ENCODE peak calls at places on chromosomes 13 and 19, in five cellular contexts. N is cardiac muscle cell, U is heart left ventricle, Y is A549, E is GM12878. T is an unnamed sample.

GRCh38 chr13:36084131-36084530 is 47.1 kb downstream of the DCLK1 start:
- DNase-seq in Y (no peak), E (no peak), N (no peak), U (no peak), T (no peak)

GRCh38 chr19:55528030-55528801 is 8.7 kb downstream of the SBK2 start:
- DNase-seq in E (no peak), N (no peak), Y (no peak), U (no peak), T (peak; percentile 64)

GRCh38 chr13:71611292-71611691 is 255.7 kb downstream of the DACH1 start:
- DNase-seq in E (no peak), Y (no peak), U (no peak), N (no peak), T (no peak)

GRCh38 chr13:45374917-45375316 is 33.9 kb upstream of the TPT1 start:
- DNase-seq in Y (no peak), E (no peak), U (no peak), N (no peak), T (no peak)

GRCh38 chr13:98509271-98510155 is 67.4 kb downstream of the STK24 start:
- DNase-seq in E (peak; percentile 79), Y (peak; percentile 28), N (no peak), U (no peak), T (peak; percentile 26)

GRCh38 chr13:51148952-51149573 is 38.0 kb upstream of the C13orf42 start:
- DNase-seq in E (no peak), U (no peak), N (peak; percentile 76), Y (no peak), T (no peak)

GRCh38 chr13:27991881-27992280 is 3.4 kb upstream of the URAD start:
- DNase-seq in E (no peak), U (no peak), Y (no peak), N (no peak), T (no peak)

GRCh38 chr19:42143341-42144234 is 11.3 kb upstream of the POU2F2 start:
- DNase-seq in E (no peak), N (peak; percentile 85), Y (no peak), U (no peak), T (no peak)

GRCh38 chr19:57271280-57271679 is 9.0 kb upstream of the ZNF460 start:
- DNase-seq in Y (no peak), E (no peak), N (no peak), U (no peak), T (no peak)

GRCh38 chr19:57262044-57262443 is 18.2 kb upstream of the ZNF460 start:
- DNase-seq in Y (no peak), E (no peak), U (no peak), N (no peak), T (no peak)

GRCh38 chr19:57263244-57263643 is 17.0 kb upstream of the ZNF460 start:
- DNase-seq in E (no peak), U (no peak), Y (no peak), N (no peak), T (no peak)

GRCh38 chr19:57269515-57270250 is 10.6 kb upstream of the ZNF460 start:
- DNase-seq in Y (no peak), U (no peak), N (no peak), E (peak; percentile 60), T (no peak)

DNA sequence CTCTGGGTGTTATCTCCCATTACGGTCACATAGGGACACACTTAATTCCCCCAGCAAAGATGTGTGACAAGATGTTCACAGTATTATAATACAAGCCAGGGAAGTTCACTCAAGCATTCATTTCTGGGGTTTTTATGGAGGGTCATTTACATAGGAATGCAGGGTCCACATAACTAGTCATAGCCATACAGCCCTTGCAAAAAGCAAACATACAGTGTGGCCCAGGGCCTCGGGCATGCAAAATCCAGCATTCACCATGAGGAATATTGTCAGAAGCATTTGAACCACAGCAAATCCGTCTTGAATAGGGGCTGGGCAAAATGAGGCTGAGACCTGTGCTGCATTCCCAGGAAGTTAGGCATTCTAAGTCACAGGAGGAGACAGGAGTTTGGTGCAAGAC is 13.0 kb upstream of the ZNF460 start:
- DNase-seq in E (no peak), N (no peak), Y (no peak), U (no peak), T (no peak)
- H3K27ac ChIP-seq in E (no peak overlapping the region), N (no peak overlapping the region), Y (no peak overlapping the region), U (no peak overlapping the region), T (no peak overlapping the region)

GRCh38 chr19:32364040-32364439 is 18.6 kb downstream of the ZNF507 start:
- DNase-seq in Y (no peak), N (no peak), U (no peak), E (no peak), T (no peak)

GRCh38 chr19:32363632-32364031 is 18.2 kb downstream of the ZNF507 start:
- DNase-seq in U (no peak), Y (no peak), N (no peak), E (no peak), T (no peak)

GRCh38 chr19:32362318-32362691 is 16.9 kb downstream of the ZNF507 start:
- DNase-seq in E (no peak), U (no peak), N (no peak), Y (no peak), T (no peak)

GRCh38 chr19:32361574-32362317 is 16.3 kb downstream of the ZNF507 start:
- DNase-seq in E (no peak), Y (no peak), N (no peak), U (no peak), T (no peak)

DNA sequence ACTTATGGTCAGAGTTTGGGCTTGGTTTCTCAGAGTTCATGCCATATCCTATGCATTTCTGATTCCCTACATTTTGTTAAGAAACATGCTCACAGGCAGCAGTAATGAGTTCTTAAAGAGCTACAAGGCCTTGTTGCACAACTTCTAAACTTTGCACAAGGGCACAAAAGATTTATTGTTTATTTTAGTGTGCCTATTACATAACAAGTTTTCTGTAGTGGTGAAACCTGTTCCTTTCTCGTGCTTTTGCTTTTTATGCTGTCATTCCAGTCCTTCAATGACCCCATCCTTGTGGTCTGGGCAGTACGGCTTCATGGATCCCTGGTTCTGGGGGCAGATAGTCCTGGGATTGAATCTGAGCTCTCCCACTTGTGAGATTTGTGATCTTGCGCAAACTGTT is 17.8 kb downstream of the ZNF507 start:
- DNase-seq in Y (no peak), U (no peak), E (no peak), N (no peak), T (no peak)
- H3K27ac ChIP-seq in Y (peak overlapping the region; percentile 50), U (peak overlapping the region; percentile 73), E (no peak overlapping the region), N (no peak overlapping the region), T (peak overlapping the region; percentile 94)

GRCh38 chr19:24062222-24062621 is 24.8 kb upstream of the ZNF254 start:
- DNase-seq in E (no peak), U (no peak), N (no peak), Y (no peak), T (no peak)
- H3K27ac ChIP-seq in E (no peak overlapping the region), U (no peak overlapping the region), N (no peak overlapping the region), Y (no peak overlapping the region), T (no peak overlapping the region)

DNA sequence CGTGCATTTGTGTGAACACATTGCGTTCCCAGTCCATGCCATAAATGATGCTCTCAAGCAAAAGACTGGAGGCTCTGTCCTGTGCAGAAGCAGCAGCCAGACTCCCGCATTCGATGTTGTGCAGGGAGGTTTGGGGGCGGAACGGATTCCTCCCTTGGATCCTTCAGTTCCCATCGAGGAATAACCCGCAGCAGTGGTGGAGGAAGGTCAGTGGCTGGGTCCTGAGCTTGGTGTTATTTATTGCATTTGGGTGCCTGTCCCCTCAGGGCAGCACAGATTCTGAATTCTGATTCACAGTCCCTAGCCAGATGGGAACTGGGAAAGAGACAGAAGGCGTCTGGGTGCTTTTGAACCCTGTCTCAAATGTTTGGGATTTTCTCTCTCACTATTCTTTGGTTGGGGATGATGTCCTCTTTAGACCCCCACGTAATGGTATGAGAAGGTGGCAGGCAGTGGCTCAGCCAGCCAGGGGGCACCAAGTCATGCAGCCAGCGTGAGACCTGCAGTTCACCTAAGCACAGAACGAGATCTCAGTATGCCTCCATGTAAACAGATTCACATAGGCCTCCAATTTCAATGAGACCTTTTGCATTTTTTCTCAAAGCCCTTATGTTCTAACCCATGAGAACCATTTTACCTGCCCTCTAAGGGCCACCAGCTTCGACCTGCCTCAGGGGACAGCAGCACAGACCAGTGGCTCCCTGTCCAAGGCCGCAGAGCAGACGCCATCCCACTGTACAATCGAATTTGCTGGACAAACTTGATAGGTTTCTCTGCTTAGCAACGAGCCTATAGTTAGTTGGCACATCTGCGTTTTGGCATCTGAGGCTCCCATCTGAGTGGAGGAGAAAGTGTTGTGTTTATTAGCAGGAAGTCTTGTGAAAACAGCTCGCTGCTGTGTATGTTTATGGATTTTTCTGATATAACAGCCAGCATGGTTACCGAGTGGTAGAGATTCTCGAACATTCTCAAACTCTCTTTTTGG is 17.8 kb downstream of the KCTD15 start:
- DNase-seq in Y (no peak), N (no peak), U (peak; percentile 15), E (no peak), T (no peak)
- H3K27ac ChIP-seq in Y (no peak overlapping the region), N (peak overlapping the region; percentile 39), U (no peak overlapping the region), E (no peak overlapping the region), T (no peak overlapping the region)

GRCh38 chr13:113322043-113322461 is 25.0 kb downstream of the LAMP1 start:
- DNase-seq in U (peak; percentile 33), Y (no peak), E (no peak), N (no peak), T (no peak)

GRCh38 chr13:113321546-113321945 is 24.5 kb downstream of the LAMP1 start:
- DNase-seq in E (no peak), U (peak; percentile 40), Y (no peak), N (no peak), T (no peak)

GRCh38 chr13:113323869-113324268 is 26.8 kb downstream of the LAMP1 start:
- DNase-seq in E (no peak), Y (no peak), U (no peak), N (no peak), T (no peak)

GRCh38 chr13:113324336-113324882 is 27.4 kb downstream of the LAMP1 start:
- DNase-seq in N (no peak), U (no peak), E (no peak), Y (no peak), T (peak; percentile 28)

DNA sequence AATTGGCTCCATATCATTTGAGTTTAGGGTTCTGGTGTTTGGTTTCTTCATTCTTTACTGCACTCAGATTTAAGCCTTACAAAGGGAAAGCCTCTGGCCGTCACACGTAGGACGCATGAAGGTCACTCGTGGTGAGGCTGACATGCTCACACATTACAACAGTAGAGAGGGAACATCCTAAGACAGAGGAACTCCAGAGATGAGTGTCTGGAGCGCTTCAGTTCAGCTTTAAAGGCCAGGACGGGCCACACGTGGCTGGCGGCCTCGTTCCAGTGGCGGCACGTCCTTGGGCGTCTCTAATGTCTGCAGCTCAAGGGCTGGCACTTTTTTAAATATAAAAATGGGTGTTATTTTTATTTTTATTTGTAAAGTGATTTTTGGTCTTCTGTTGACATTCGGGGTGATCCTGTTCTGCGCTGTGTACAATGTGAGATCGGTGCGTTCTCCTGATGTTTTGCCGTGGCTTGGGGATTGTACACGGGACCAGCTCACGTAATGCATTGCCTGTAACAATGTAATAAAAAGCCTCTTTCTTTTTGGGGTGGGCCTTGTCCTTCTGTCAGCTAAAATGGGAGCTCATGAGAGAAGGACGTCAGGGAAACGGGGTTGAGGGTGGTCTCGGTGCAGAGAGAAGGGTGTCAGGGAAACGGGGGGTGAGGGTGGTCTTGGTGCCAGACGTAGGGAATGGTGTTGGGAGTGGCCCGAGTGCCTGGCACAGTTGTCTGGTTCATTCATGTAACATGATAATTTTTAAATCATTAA is 26.0 kb downstream of the LAMP1 start:
- DNase-seq in U (no peak), E (no peak), Y (no peak), N (peak; percentile 41), T (no peak)
- H3K27ac ChIP-seq in U (no peak overlapping the region), E (no peak overlapping the region), Y (no peak overlapping the region), N (peak overlapping the region; percentile 47), T (no peak overlapping the region)

GRCh38 chr13:75326173-75327131 is 155.5 kb downstream of the TBC1D4 start:
- DNase-seq in N (no peak), Y (no peak), U (no peak), E (no peak), T (no peak)
- H3K27ac ChIP-seq in N (no peak overlapping the region), Y (no peak overlapping the region), U (no peak overlapping the region), E (peak overlapping the region; percentile 22), T (no peak overlapping the region)

T was measured in substantia nigra.